ENCODE peak calls at places on chromosome 11, in nine cellular contexts. E, I, L, W, F, G, B, X and P are unnamed samples.
A peak's percentile ranks its signal among the peaks of the same experiment; 100 is the strongest.

GRCh38 chr11:43359432-43359818 is 705 bp downstream of the TTC17 start:
- DNase-seq in E (peak; percentile 30), I (no peak), L (no peak), W (peak; percentile 17), F (no peak), G (no peak), B (peak; percentile 13), X (peak; percentile 16), P (no peak)

GRCh38 chr11:12185106-12185690 is 74.8 kb downstream of the MICAL2 start:
- DNase-seq in E (no peak), I (no peak), L (no peak), W (no peak), F (no peak), G (no peak), B (no peak), X (no peak), P (no peak)

GRCh38 chr11:35419713-35420333 is 465 bp upstream of the SLC1A2 start:
- DNase-seq in E (no peak), I (no peak), L (peak; percentile 69), W (no peak), F (no peak), G (peak; percentile 61), B (no peak), X (no peak), P (no peak)

GRCh38 chr11:122170815-122171475 is 54.9 kb upstream of the BLID start:
- DNase-seq in E (no peak), I (peak; percentile 63), L (no peak), W (peak; percentile 83), F (peak; percentile 56), G (no peak), B (no peak), X (no peak), P (no peak)

GRCh38 chr11:131998020-131998419 is 627.6 kb downstream of the NTM start:
- DNase-seq in E (peak; percentile 20), I (no peak), L (no peak), W (no peak), F (no peak), G (no peak), B (no peak), X (no peak), P (no peak)

GRCh38 chr11:102564110-102564509 is 33.6 kb upstream of the MMP7 start:
- DNase-seq in E (no peak), I (peak; percentile 89), L (no peak), W (no peak), F (peak; percentile 10), G (no peak), B (no peak), X (peak; percentile 27), P (peak; percentile 27)

GRCh38 chr11:63945482-63946163 is 6.8 kb downstream of the NAA40 start:
- DNase-seq in E (peak; percentile 75), I (peak; percentile 28), L (peak; percentile 82), W (peak; percentile 59), F (peak; percentile 27), G (peak; percentile 71), B (peak; percentile 88), X (peak; percentile 62), P (peak; percentile 36)

GRCh38 chr11:36744375-36745168 is 146.5 kb upstream of the RAG2 start:
- DNase-seq in E (peak; percentile 73), I (peak; percentile 1), L (peak; percentile 72), W (peak; percentile 72), F (peak; percentile 15), G (peak; percentile 80), B (peak; percentile 89), X (peak; percentile 52), P (peak; percentile 39)

GRCh38 chr11:119880873-119881272 is 151.9 kb upstream of the NECTIN1 start:
- DNase-seq in E (no peak), I (no peak), L (no peak), W (no peak), F (no peak), G (peak; percentile 8), B (no peak), X (no peak), P (no peak)

GRCh38 chr11:29159552-29160465 is 857.0 kb downstream of the KCNA4 start:
- DNase-seq in E (peak; percentile 31), I (no peak), L (no peak), W (peak; percentile 86), F (peak; percentile 55), G (no peak), B (peak; percentile 47), X (peak; percentile 20), P (peak; percentile 35)

GRCh38 chr11:68998390-68998911 is 14.6 kb downstream of the MRGPRF start:
- DNase-seq in E (peak; percentile 24), I (no peak), L (peak; percentile 46), W (no peak), F (no peak), G (peak; percentile 42), B (peak; percentile 16), X (no peak), P (no peak)

GRCh38 chr11:128766687-128767086 is 72.8 kb downstream of the FLI1 start:
- DNase-seq in E (no peak), I (no peak), L (peak; percentile 84), W (no peak), F (no peak), G (no peak), B (peak; percentile 11), X (no peak), P (no peak)

GRCh38 chr11:64969209-64969608 is 2.7 kb downstream of the MAJIN start:
- DNase-seq in E (peak; percentile 20), I (peak; percentile 35), L (no peak), W (peak; percentile 14), F (peak; percentile 7), G (no peak), B (no peak), X (no peak), P (peak; percentile 21)

GRCh38 chr11:114251797-114252327 is 44.3 kb upstream of the NNMT start:
- DNase-seq in E (no peak), I (no peak), L (no peak), W (no peak), F (no peak), G (no peak), B (no peak), X (no peak), P (no peak)
- TF ChIP-seq CTCF in E (no peak), I (no peak), L (no peak), W (no peak), F (no peak), G (peak; percentile 4), B (no peak), X (peak; percentile 12), P (no peak)

GRCh38 chr11:61919113-61919840 is 1.9 kb upstream of the RAB3IL1 start:
- DNase-seq in E (no peak), I (no peak), L (peak; percentile 85), W (no peak), F (no peak), G (no peak), B (no peak), X (no peak), P (no peak)

GRCh38 chr11:61921446-61921845 is 4.1 kb upstream of the RAB3IL1 start:
- DNase-seq in E (no peak), I (no peak), L (no peak), W (no peak), F (no peak), G (no peak), B (no peak), X (no peak), P (no peak)

GRCh38 chr11:61917357-61918109 is at the start of gene RAB3IL1:
- DNase-seq in E (peak; percentile 55), I (no peak), L (peak; percentile 90), W (no peak), F (no peak), G (peak; percentile 77), B (peak; percentile 63), X (no peak), P (peak; percentile 19)

GRCh38 chr11:61918251-61919112 is 1.1 kb upstream of the RAB3IL1 start:
- DNase-seq in E (no peak), I (no peak), L (peak; percentile 80), W (no peak), F (no peak), G (no peak), B (no peak), X (no peak), P (no peak)

GRCh38 chr11:61919841-61920631 is 2.7 kb upstream of the RAB3IL1 start:
- DNase-seq in E (no peak), I (no peak), L (peak; percentile 70), W (no peak), F (no peak), G (no peak), B (no peak), X (no peak), P (no peak)
- H3K4me3 ChIP-seq in E (no peak overlapping the region), I (no peak overlapping the region), L (peak overlapping the region; percentile 53), W (no peak overlapping the region), F (no peak overlapping the region), G (no peak overlapping the region), B (no peak overlapping the region), X (no peak overlapping the region), P (no peak overlapping the region)

GRCh38 chr11:134272381-134273316 is 3.5 kb upstream of the GLB1L3 start:
- DNase-seq in E (no peak), I (no peak), L (no peak), W (no peak), F (peak; percentile 39), G (no peak), B (peak; percentile 35), X (peak; percentile 87), P (no peak)

GRCh38 chr11:134271978-134272377 is 4.2 kb upstream of the GLB1L3 start:
- DNase-seq in E (no peak), I (no peak), L (no peak), W (no peak), F (no peak), G (no peak), B (no peak), X (no peak), P (no peak)

GRCh38 chr11:134267966-134268365 is 8.2 kb upstream of the GLB1L3 start:
- DNase-seq in E (no peak), I (no peak), L (no peak), W (no peak), F (no peak), G (no peak), B (no peak), X (no peak), P (no peak)

GRCh38 chr11:134267466-134267865 is 8.7 kb upstream of the GLB1L3 start:
- DNase-seq in E (no peak), I (no peak), L (no peak), W (no peak), F (no peak), G (no peak), B (no peak), X (no peak), P (no peak)

DNA sequence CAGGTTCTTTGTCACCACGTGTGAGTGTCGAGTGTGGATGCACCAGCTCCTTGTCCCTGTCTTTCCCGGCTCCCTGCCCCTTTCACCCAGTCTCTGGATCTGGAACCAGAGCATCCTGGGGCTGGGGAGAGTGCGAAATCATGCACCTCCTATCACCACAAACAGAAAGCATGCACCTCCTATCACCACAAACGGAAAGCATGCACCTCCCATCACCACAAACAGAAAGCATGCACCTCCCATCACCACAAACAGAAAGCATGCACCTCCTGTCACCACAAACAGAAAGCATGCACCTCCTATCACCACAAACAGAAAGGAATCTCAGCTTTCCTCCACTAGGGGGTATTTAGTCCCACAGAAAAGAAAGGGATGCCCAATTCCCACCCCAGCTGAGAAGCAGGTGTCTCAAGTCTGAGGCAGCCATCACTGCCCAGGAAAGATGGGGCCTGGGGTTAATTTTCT is 5.9 kb upstream of the GLB1L3 start:
- DNase-seq in E (no peak), I (no peak), L (no peak), W (no peak), F (no peak), G (no peak), B (no peak), X (peak; percentile 21), P (peak; percentile 6)
- TF ChIP-seq CTCF in E (no peak), I (peak; percentile 16), L (no peak), W (peak; percentile 41), F (no peak), G (no peak), B (no peak), X (peak; percentile 51), P (peak; percentile 29)

GRCh38 chr11:47797633-47798032 is 30.5 kb upstream of the FNBP4 start:
- DNase-seq in E (no peak), I (peak; percentile 29), L (no peak), W (peak; percentile 85), F (peak; percentile 24), G (no peak), B (no peak), X (no peak), P (peak; percentile 9)
- H3K4me3 ChIP-seq in E (no peak overlapping the region), I (no peak overlapping the region), L (no peak overlapping the region), W (no peak overlapping the region), F (no peak overlapping the region), G (no peak overlapping the region), B (no peak overlapping the region), X (no peak overlapping the region), P (no peak overlapping the region)